ENCODE peak calls at places on chromosomes 4 and X, in four cellular contexts. U is psoas muscle, I is SK-N-SH, A is tibial artery. P is an unnamed sample.

GRCh38 chr4:146104541-146104940 is 71.0 kb upstream of the LSM6 start:
- DNase-seq in U (no peak), I (no peak), A (no peak), P (no peak)

GRCh38 chrX:34638116-34638515 is 19.0 kb downstream of the TMEM47 start:
- DNase-seq in U (no peak), I (peak; percentile 7), A (no peak), P (no peak)

GRCh38 chrX:149497626-149498025 is 7.5 kb downstream of the IDS start:
- DNase-seq in U (no peak), I (no peak), A (no peak), P (peak; percentile 87)

GRCh38 chr4:128663325-128663724 is 146.2 kb upstream of the JADE1 start:
- DNase-seq in U (no peak), I (no peak), A (no peak), P (no peak)

GRCh38 chrX:30793767-30794103 is 95.3 kb downstream of the TAB3 start:
- DNase-seq in U (no peak), I (no peak), A (no peak), P (no peak)

GRCh38 chrX:78333521-78333920 is 6.1 kb upstream of the CYSLTR1 start:
- DNase-seq in U (no peak), I (no peak), A (no peak), P (no peak)

GRCh38 chr4:146132445-146132844 is 43.1 kb upstream of the LSM6 start:
- DNase-seq in U (no peak), I (no peak), A (no peak), P (peak; percentile 40)

GRCh38 chr4:95165926-95166524 is 382.7 kb downstream of the UNC5C start:
- DNase-seq in U (no peak), I (peak; percentile 59), A (no peak), P (peak; percentile 52)

GRCh38 chrX:135302269-135302873 is 6.9 kb upstream of the ETDC start:
- DNase-seq in U (no peak), I (no peak), A (no peak), P (no peak)

GRCh38 chr4:159281781-159282180 is 178.9 kb downstream of the RAPGEF2 start:
- DNase-seq in U (no peak), I (no peak), A (no peak), P (no peak)

GRCh38 chrX:38664285-38664684 is 102.9 kb downstream of the TSPAN7 start:
- DNase-seq in U (no peak), I (peak; percentile 28), A (no peak), P (no peak)

GRCh38 chr4:24979554-24979953 is 51.2 kb downstream of the LGI2 start:
- DNase-seq in U (no peak), I (no peak), A (peak; percentile 75), P (no peak)

GRCh38 chr4:80592950-80593349 is 257.4 kb downstream of the CFAP299 start:
- DNase-seq in U (no peak), I (peak; percentile 1), A (no peak), P (no peak)

GRCh38 chr4:53005808-53006207 is 143.7 kb downstream of the RASL11B start:
- DNase-seq in U (no peak), I (no peak), A (no peak), P (no peak)

GRCh38 chr4:116489739-116490138 is 595.6 kb downstream of the TRAM1L1 start:
- DNase-seq in U (no peak), I (no peak), A (no peak), P (no peak)

GRCh38 chrX:133249659-133250058 is 31.5 kb upstream of the TFDP3 start:
- DNase-seq in U (no peak), I (peak; percentile 20), A (no peak), P (no peak)

GRCh38 chr4:158450741-158451140 is 70.9 kb upstream of the RXFP1 start:
- DNase-seq in U (no peak), I (no peak), A (no peak), P (no peak)

GRCh38 chr4:184814686-184815045 is 11.1 kb downstream of the ACSL1 start:
- DNase-seq in U (no peak), I (no peak), A (peak; percentile 31), P (no peak)
- H3K4me1 ChIP-seq in U (peaks cover 71% of the 10 kb centered on the region), I (peaks cover 14% of the 10 kb centered on the region), A (peaks cover 33% of the 10 kb centered on the region), P (peaks cover 22% of the 10 kb centered on the region)

GRCh38 chr4:109827672-109828071 is at the start of gene RRH:
- DNase-seq in U (no peak), I (no peak), A (no peak), P (no peak)

GRCh38 chr4:109821186-109821585 is 5.6 kb downstream of the GAR1 start:
- DNase-seq in U (no peak), I (no peak), A (no peak), P (no peak)

GRCh38 chr4:109826719-109827118 is 1.1 kb upstream of the RRH start:
- DNase-seq in U (no peak), I (peak; percentile 28), A (no peak), P (no peak)
- TF ChIP-seq CTCF in U (peak; percentile 53), I (peak; percentile 76), A (peak; percentile 51), P (peak; percentile 67)

GRCh38 chr4:112898357-112899141 is 150.9 kb upstream of the ANK2 start:
- DNase-seq in U (no peak), I (no peak), A (no peak), P (peak; percentile 44)
- H3K27ac ChIP-seq in U (no peak overlapping the region), I (peak overlapping the region; percentile 36), A (no peak overlapping the region), P (no peak overlapping the region)

GRCh38 chrX:19748898-19749680 is 138.3 kb downstream of the SH3KBP1 start:
- DNase-seq in U (no peak), I (no peak), A (no peak), P (no peak)
- H3K4me1 ChIP-seq in U (no peaks in the 10 kb centered on the region), I (no peaks in the 10 kb centered on the region), A (no peaks in the 10 kb centered on the region), P (no peaks in the 10 kb centered on the region)

DNA sequence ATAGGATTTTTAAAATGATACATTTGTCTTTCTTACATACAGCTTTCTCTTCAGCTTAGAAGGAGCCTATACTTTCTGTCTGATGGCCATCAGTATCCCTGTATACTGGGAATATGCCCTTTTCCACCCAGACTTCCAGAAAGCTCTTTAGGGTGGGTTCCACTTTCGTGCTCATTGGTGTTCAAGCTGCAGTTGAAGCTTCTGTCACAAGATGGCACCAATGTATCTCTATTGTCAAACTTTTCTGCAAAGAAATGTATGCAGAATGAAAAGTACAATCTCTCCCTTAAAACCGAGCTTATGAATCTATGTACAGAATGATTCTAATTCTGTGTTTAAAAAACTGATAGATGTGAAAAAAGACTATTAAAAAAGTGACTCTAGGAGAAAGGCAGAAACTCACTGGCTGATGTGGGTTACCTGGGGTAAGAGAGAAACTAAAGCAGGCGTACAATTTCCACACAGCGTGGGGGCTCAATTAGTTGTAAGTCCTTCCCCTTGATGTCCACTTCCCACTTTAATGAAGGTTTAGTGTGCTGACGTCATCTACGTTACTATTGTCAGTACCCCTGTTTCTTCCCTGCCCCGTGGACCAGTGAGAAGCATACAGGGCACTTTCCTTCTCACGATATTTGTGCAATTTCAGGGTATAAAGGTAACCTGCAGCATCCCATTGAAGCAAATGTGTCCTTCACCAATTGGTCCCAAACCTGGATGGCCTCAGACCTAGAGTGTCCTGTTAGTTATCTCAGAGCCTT is 57.3 kb upstream of the TCEAL2 start:
- DNase-seq in U (no peak), I (peak; percentile 10), A (no peak), P (peak; percentile 0)
- TF ChIP-seq CTCF in U (peak; percentile 62), I (peak; percentile 72), A (peak; percentile 30), P (peak; percentile 51)

GRCh38 chr4:73103799-73104503 is 34.4 kb upstream of the COX18 start:
- DNase-seq in U (no peak), I (no peak), A (no peak), P (no peak)
- H3K27ac ChIP-seq in U (no peak overlapping the region), I (no peak overlapping the region), A (no peak overlapping the region), P (no peak overlapping the region)

P was measured in foreskin keratinocyte.